ENCODE peak calls at places on chromosomes 4 and X, in seven cellular contexts. One of them, this sample, is unnamed.

GRCh38 chr4:4542824-4543485 is 1.1 kb upstream of the STX18 start:
- DNase-seq in Peyer's patch: no peak
- DNase-seq in transverse colon: no peak
- DNase-seq in lower lobe of right lung: no peak
- DNase-seq in thoracic aorta: no peak
- DNase-seq in hepatocyte: no peak
- DNase-seq in tibial nerve: no peak
- DNase-seq in this sample: no peak

GRCh38 chrX:118627084-118627758 is 100.2 kb upstream of the IL13RA1 start:
- DNase-seq in Peyer's patch: no peak
- DNase-seq in tibial nerve: no peak
- DNase-seq in hepatocyte: no peak
- DNase-seq in thoracic aorta: no peak
- DNase-seq in transverse colon: no peak
- DNase-seq in lower lobe of right lung: no peak
- DNase-seq in this sample: no peak

GRCh38 chr4:156790866-156791265 is 180.7 kb downstream of the PDGFC start:
- DNase-seq in transverse colon: no peak
- DNase-seq in lower lobe of right lung: no peak
- DNase-seq in Peyer's patch: no peak
- DNase-seq in thoracic aorta: no peak
- DNase-seq in hepatocyte: no peak
- DNase-seq in tibial nerve: no peak
- DNase-seq in this sample: no peak

GRCh38 chr4:38821739-38822138 is 17.1 kb upstream of the TLR1 start:
- DNase-seq in Peyer's patch: no peak
- DNase-seq in tibial nerve: no peak
- DNase-seq in lower lobe of right lung: no peak
- DNase-seq in transverse colon: no peak
- DNase-seq in thoracic aorta: no peak
- DNase-seq in hepatocyte: no peak
- DNase-seq in this sample: no peak

GRCh38 chrX:18228069-18228468 is 7.4 kb upstream of the BEND2 start:
- DNase-seq in thoracic aorta: no peak
- DNase-seq in lower lobe of right lung: no peak
- DNase-seq in hepatocyte: no peak
- DNase-seq in tibial nerve: no peak
- DNase-seq in Peyer's patch: no peak
- DNase-seq in transverse colon: no peak
- DNase-seq in this sample: no peak

GRCh38 chr4:123599061-123599919 is 202.7 kb downstream of the SPRY1 start:
- DNase-seq in Peyer's patch: no peak
- DNase-seq in thoracic aorta: no peak
- DNase-seq in hepatocyte: peak; percentile 42
- DNase-seq in lower lobe of right lung: no peak
- DNase-seq in transverse colon: no peak
- DNase-seq in tibial nerve: no peak
- DNase-seq in this sample: no peak

GRCh38 chr4:41359069-41359769 is 102.5 kb downstream of the UCHL1 start:
- DNase-seq in Peyer's patch: no peak
- DNase-seq in transverse colon: no peak
- DNase-seq in tibial nerve: no peak
- DNase-seq in thoracic aorta: no peak
- DNase-seq in lower lobe of right lung: peak; percentile 67
- DNase-seq in hepatocyte: no peak
- DNase-seq in this sample: no peak

GRCh38 chr4:36402008-36402758 is 120.8 kb downstream of the DTHD1 start:
- DNase-seq in hepatocyte: no peak
- DNase-seq in transverse colon: no peak
- DNase-seq in thoracic aorta: no peak
- DNase-seq in tibial nerve: no peak
- DNase-seq in Peyer's patch: no peak
- DNase-seq in lower lobe of right lung: no peak
- DNase-seq in this sample: no peak

GRCh38 chrX:82648062-82648461 is 860.0 kb upstream of the POU3F4 start:
- DNase-seq in thoracic aorta: no peak
- DNase-seq in Peyer's patch: no peak
- DNase-seq in tibial nerve: no peak
- DNase-seq in hepatocyte: no peak
- DNase-seq in lower lobe of right lung: no peak
- DNase-seq in transverse colon: no peak
- DNase-seq in this sample: no peak

GRCh38 chr4:186543206-186543605 is 12.2 kb downstream of the MTNR1A start:
- DNase-seq in transverse colon: no peak
- DNase-seq in tibial nerve: no peak
- DNase-seq in hepatocyte: no peak
- DNase-seq in lower lobe of right lung: no peak
- DNase-seq in thoracic aorta: no peak
- DNase-seq in Peyer's patch: no peak
- DNase-seq in this sample: no peak

GRCh38 chrX:141469469-141469868 is 115.1 kb downstream of the SPANXA1 start:
- DNase-seq in thoracic aorta: no peak
- DNase-seq in Peyer's patch: no peak
- DNase-seq in transverse colon: no peak
- DNase-seq in tibial nerve: no peak
- DNase-seq in lower lobe of right lung: no peak
- DNase-seq in hepatocyte: no peak
- DNase-seq in this sample: no peak

GRCh38 chr4:89868261-89868660 is 26.4 kb upstream of the MMRN1 start:
- DNase-seq in Peyer's patch: no peak
- DNase-seq in transverse colon: no peak
- DNase-seq in lower lobe of right lung: no peak
- DNase-seq in thoracic aorta: no peak
- DNase-seq in hepatocyte: no peak
- DNase-seq in tibial nerve: no peak
- DNase-seq in this sample: no peak

GRCh38 chr4:107283587-107284559 is 247.8 kb upstream of the DKK2 start:
- DNase-seq in lower lobe of right lung: no peak
- DNase-seq in tibial nerve: no peak
- DNase-seq in transverse colon: no peak
- DNase-seq in thoracic aorta: no peak
- DNase-seq in hepatocyte: peak; percentile 14
- DNase-seq in Peyer's patch: no peak
- DNase-seq in this sample: no peak

DNA sequence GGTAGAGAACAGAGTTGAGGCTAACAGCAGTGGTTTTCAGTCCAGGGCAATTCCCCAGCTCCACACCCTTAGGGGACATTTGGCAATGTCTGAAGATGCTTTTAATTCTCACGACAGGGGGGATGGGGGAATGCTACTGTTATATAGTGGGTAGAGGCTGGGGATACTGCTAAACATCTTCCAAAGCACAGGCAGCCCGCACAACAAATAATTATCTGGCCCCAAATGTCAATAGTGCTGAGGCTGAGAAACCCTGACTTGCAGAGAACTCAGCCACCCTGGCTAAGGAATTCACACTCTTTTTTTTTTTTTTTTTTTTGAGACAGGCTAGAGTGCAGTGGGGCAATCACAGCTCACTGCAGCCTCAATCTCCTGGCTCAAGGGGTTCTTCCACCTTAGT is 60.6 kb downstream of the POLR2B start:
- DNase-seq in thoracic aorta: no peak
- DNase-seq in tibial nerve: no peak
- DNase-seq in transverse colon: no peak
- DNase-seq in hepatocyte: no peak
- DNase-seq in lower lobe of right lung: no peak
- DNase-seq in Peyer's patch: no peak
- DNase-seq in this sample: no peak
- H3K27ac ChIP-seq in thoracic aorta: peak overlapping the region; percentile 64
- H3K27ac ChIP-seq in tibial nerve: no peak overlapping the region
- H3K27ac ChIP-seq in transverse colon: no peak overlapping the region
- H3K27ac ChIP-seq in hepatocyte: no peak overlapping the region
- H3K27ac ChIP-seq in lower lobe of right lung: no peak overlapping the region
- H3K27ac ChIP-seq in Peyer's patch: no peak overlapping the region
- H3K27ac ChIP-seq in this sample: no peak overlapping the region

GRCh38 chr4:153403761-153404160 is 59.3 kb downstream of the MND1 start:
- DNase-seq in tibial nerve: no peak
- DNase-seq in hepatocyte: no peak
- DNase-seq in lower lobe of right lung: no peak
- DNase-seq in transverse colon: no peak
- DNase-seq in thoracic aorta: no peak
- DNase-seq in Peyer's patch: no peak
- DNase-seq in this sample: no peak
- H3K36me3 ChIP-seq in tibial nerve: no peaks in the 10 kb centered on the region
- H3K36me3 ChIP-seq in hepatocyte: no peaks in the 10 kb centered on the region
- H3K36me3 ChIP-seq in lower lobe of right lung: no peaks in the 10 kb centered on the region
- H3K36me3 ChIP-seq in transverse colon: no peaks in the 10 kb centered on the region
- H3K36me3 ChIP-seq in thoracic aorta: no peaks in the 10 kb centered on the region
- H3K36me3 ChIP-seq in Peyer's patch: no peaks in the 10 kb centered on the region
- H3K36me3 ChIP-seq in this sample: no peaks in the 10 kb centered on the region

GRCh38 chr4:118284169-118284568 is 68.6 kb downstream of the PRSS12 start:
- DNase-seq in Peyer's patch: no peak
- DNase-seq in lower lobe of right lung: no peak
- DNase-seq in thoracic aorta: no peak
- DNase-seq in transverse colon: no peak
- DNase-seq in tibial nerve: no peak
- DNase-seq in hepatocyte: no peak
- DNase-seq in this sample: no peak
- H3K4me1 ChIP-seq in Peyer's patch: peaks cover 17% of the 10 kb centered on the region
- H3K4me1 ChIP-seq in lower lobe of right lung: peaks cover 43% of the 10 kb centered on the region
- H3K4me1 ChIP-seq in thoracic aorta: peaks cover 17% of the 10 kb centered on the region
- H3K4me1 ChIP-seq in transverse colon: peaks cover 21% of the 10 kb centered on the region
- H3K4me1 ChIP-seq in tibial nerve: peaks cover 10% of the 10 kb centered on the region
- H3K4me1 ChIP-seq in hepatocyte: peaks cover 16% of the 10 kb centered on the region
- H3K4me1 ChIP-seq in this sample: peaks cover 22% of the 10 kb centered on the region

GRCh38 chr4:184695178-184695896 is 38.6 kb downstream of the CENPU start:
- DNase-seq in transverse colon: no peak
- DNase-seq in Peyer's patch: no peak
- DNase-seq in lower lobe of right lung: no peak
- DNase-seq in thoracic aorta: no peak
- DNase-seq in tibial nerve: no peak
- DNase-seq in hepatocyte: no peak
- DNase-seq in this sample: no peak
- H3K27ac ChIP-seq in transverse colon: no peak overlapping the region
- H3K27ac ChIP-seq in Peyer's patch: no peak overlapping the region
- H3K27ac ChIP-seq in lower lobe of right lung: no peak overlapping the region
- H3K27ac ChIP-seq in thoracic aorta: no peak overlapping the region
- H3K27ac ChIP-seq in tibial nerve: no peak overlapping the region
- H3K27ac ChIP-seq in hepatocyte: no peak overlapping the region
- H3K27ac ChIP-seq in this sample: no peak overlapping the region

GRCh38 chrX:111687305-111687704 is 6.3 kb downstream of the ALG13 start:
- DNase-seq in Peyer's patch: no peak
- DNase-seq in hepatocyte: no peak
- DNase-seq in tibial nerve: no peak
- DNase-seq in transverse colon: no peak
- DNase-seq in thoracic aorta: no peak
- DNase-seq in lower lobe of right lung: no peak
- DNase-seq in this sample: no peak
- H3K36me3 ChIP-seq in Peyer's patch: no peaks in the 10 kb centered on the region
- H3K36me3 ChIP-seq in hepatocyte: no peaks in the 10 kb centered on the region
- H3K36me3 ChIP-seq in tibial nerve: no peaks in the 10 kb centered on the region
- H3K36me3 ChIP-seq in transverse colon: no peaks in the 10 kb centered on the region
- H3K36me3 ChIP-seq in thoracic aorta: no peaks in the 10 kb centered on the region
- H3K36me3 ChIP-seq in lower lobe of right lung: peaks cover 61% of the 10 kb centered on the region
- H3K36me3 ChIP-seq in this sample: peaks cover 4% of the 10 kb centered on the region

GRCh38 chrX:40088299-40088625 is 9.5 kb downstream of the BCOR start:
- DNase-seq in thoracic aorta: no peak
- DNase-seq in Peyer's patch: no peak
- DNase-seq in lower lobe of right lung: no peak
- DNase-seq in transverse colon: no peak
- DNase-seq in tibial nerve: no peak
- DNase-seq in hepatocyte: no peak
- DNase-seq in this sample: no peak
- H3K4me1 ChIP-seq in thoracic aorta: peaks cover 72% of the 10 kb centered on the region
- H3K4me1 ChIP-seq in Peyer's patch: peaks cover 76% of the 10 kb centered on the region
- H3K4me1 ChIP-seq in lower lobe of right lung: peaks cover 61% of the 10 kb centered on the region
- H3K4me1 ChIP-seq in transverse colon: peaks cover 91% of the 10 kb centered on the region
- H3K4me1 ChIP-seq in tibial nerve: peaks cover 32% of the 10 kb centered on the region
- H3K4me1 ChIP-seq in hepatocyte: peaks cover 95% of the 10 kb centered on the region
- H3K4me1 ChIP-seq in this sample: peaks cover 62% of the 10 kb centered on the region

DNA sequence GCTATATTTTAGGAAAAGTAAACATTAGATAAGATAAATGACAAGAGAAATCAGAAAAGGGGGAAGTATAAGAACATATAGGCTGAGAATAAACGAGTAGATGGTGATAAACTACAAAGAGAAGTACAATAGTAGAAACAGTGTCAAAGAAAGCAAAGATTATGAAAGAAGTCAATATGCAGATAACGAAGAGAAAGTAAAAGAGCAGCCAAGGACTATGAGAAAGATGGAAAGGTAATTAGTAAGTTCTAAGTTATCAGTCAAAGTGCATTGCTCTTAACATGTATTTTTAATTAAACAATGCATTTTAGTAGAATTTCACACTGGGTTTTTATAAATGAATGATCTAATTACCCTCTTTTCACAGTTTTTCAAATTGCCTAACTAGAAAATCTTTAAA is 1801.3 kb upstream of the PCDH10 start:
- DNase-seq in transverse colon: no peak
- DNase-seq in thoracic aorta: no peak
- DNase-seq in Peyer's patch: no peak
- DNase-seq in lower lobe of right lung: no peak
- DNase-seq in tibial nerve: no peak
- DNase-seq in hepatocyte: no peak
- DNase-seq in this sample: no peak
- H3K27ac ChIP-seq in transverse colon: no peak overlapping the region
- H3K27ac ChIP-seq in thoracic aorta: no peak overlapping the region
- H3K27ac ChIP-seq in Peyer's patch: no peak overlapping the region
- H3K27ac ChIP-seq in lower lobe of right lung: no peak overlapping the region
- H3K27ac ChIP-seq in tibial nerve: no peak overlapping the region
- H3K27ac ChIP-seq in hepatocyte: no peak overlapping the region
- H3K27ac ChIP-seq in this sample: no peak overlapping the region